ENCODE peak calls at places on chromosomes 5 and 9, in seven cellular contexts. One of them, this sample, is unnamed.

GRCh38 chr5:115532517-115532916 is 12.1 kb downstream of the FEM1C start:
- DNase-seq in CD8-positive, alpha-beta T cell: no peak
- DNase-seq in mesendoderm: no peak
- DNase-seq in SK-N-SH: no peak
- DNase-seq in CD4-positive, alpha-beta memory T cell: no peak
- DNase-seq in CD8-positive, alpha-beta memory T cell: no peak
- DNase-seq in astrocyte: no peak
- DNase-seq in this sample: no peak

GRCh38 chr5:156888520-156888919 is 38.4 kb downstream of the PPP1R2B start:
- DNase-seq in CD8-positive, alpha-beta memory T cell: no peak
- DNase-seq in CD8-positive, alpha-beta T cell: no peak
- DNase-seq in SK-N-SH: no peak
- DNase-seq in astrocyte: no peak
- DNase-seq in CD4-positive, alpha-beta memory T cell: peak; percentile 10
- DNase-seq in mesendoderm: no peak
- DNase-seq in this sample: no peak

GRCh38 chr5:119996128-119996527 is 366.8 kb downstream of the FAM170A start:
- DNase-seq in CD8-positive, alpha-beta T cell: no peak
- DNase-seq in mesendoderm: no peak
- DNase-seq in CD8-positive, alpha-beta memory T cell: no peak
- DNase-seq in astrocyte: peak; percentile 1
- DNase-seq in SK-N-SH: no peak
- DNase-seq in CD4-positive, alpha-beta memory T cell: no peak
- DNase-seq in this sample: no peak

GRCh38 chr5:155299342-155300006 is 285.9 kb downstream of the KIF4B start:
- DNase-seq in CD4-positive, alpha-beta memory T cell: no peak
- DNase-seq in CD8-positive, alpha-beta memory T cell: no peak
- DNase-seq in SK-N-SH: peak; percentile 32
- DNase-seq in mesendoderm: no peak
- DNase-seq in CD8-positive, alpha-beta T cell: no peak
- DNase-seq in astrocyte: no peak
- DNase-seq in this sample: no peak

GRCh38 chr5:130995254-130995515 is 169.9 kb downstream of the HINT1 start:
- DNase-seq in mesendoderm: no peak
- DNase-seq in CD4-positive, alpha-beta memory T cell: no peak
- DNase-seq in CD8-positive, alpha-beta T cell: no peak
- DNase-seq in astrocyte: no peak
- DNase-seq in CD8-positive, alpha-beta memory T cell: no peak
- DNase-seq in SK-N-SH: no peak
- DNase-seq in this sample: no peak

GRCh38 chr5:161406880-161407279 is 139.6 kb downstream of the GABRB2 start:
- DNase-seq in CD8-positive, alpha-beta T cell: no peak
- DNase-seq in CD4-positive, alpha-beta memory T cell: no peak
- DNase-seq in CD8-positive, alpha-beta memory T cell: no peak
- DNase-seq in mesendoderm: peak; percentile 76
- DNase-seq in astrocyte: peak; percentile 0
- DNase-seq in SK-N-SH: no peak
- DNase-seq in this sample: no peak

GRCh38 chr9:4262735-4263141 is 37.1 kb downstream of the GLIS3 start:
- DNase-seq in SK-N-SH: no peak
- DNase-seq in CD8-positive, alpha-beta memory T cell: no peak
- DNase-seq in mesendoderm: peak; percentile 96
- DNase-seq in CD8-positive, alpha-beta T cell: no peak
- DNase-seq in astrocyte: peak; percentile 92
- DNase-seq in CD4-positive, alpha-beta memory T cell: no peak
- DNase-seq in this sample: peak; percentile 68

GRCh38 chr5:143657814-143658395 is 154.1 kb upstream of the HMHB1 start:
- DNase-seq in mesendoderm: no peak
- DNase-seq in CD4-positive, alpha-beta memory T cell: no peak
- DNase-seq in SK-N-SH: no peak
- DNase-seq in astrocyte: no peak
- DNase-seq in CD8-positive, alpha-beta T cell: no peak
- DNase-seq in CD8-positive, alpha-beta memory T cell: no peak
- DNase-seq in this sample: peak; percentile 64

GRCh38 chr9:82152181-82152580 is 163.6 kb downstream of the SPATA31D1 start:
- DNase-seq in mesendoderm: no peak
- DNase-seq in SK-N-SH: no peak
- DNase-seq in CD8-positive, alpha-beta T cell: no peak
- DNase-seq in astrocyte: peak; percentile 93
- DNase-seq in CD8-positive, alpha-beta memory T cell: no peak
- DNase-seq in CD4-positive, alpha-beta memory T cell: no peak
- DNase-seq in this sample: no peak

GRCh38 chr9:130024597-130024994 is 18.4 kb downstream of the FNBP1 start:
- DNase-seq in CD8-positive, alpha-beta T cell: no peak
- DNase-seq in mesendoderm: no peak
- DNase-seq in CD4-positive, alpha-beta memory T cell: no peak
- DNase-seq in CD8-positive, alpha-beta memory T cell: no peak
- DNase-seq in astrocyte: peak; percentile 60
- DNase-seq in SK-N-SH: no peak
- DNase-seq in this sample: no peak
- H3K27ac ChIP-seq in CD8-positive, alpha-beta T cell: no peak overlapping the region
- H3K27ac ChIP-seq in mesendoderm: no peak overlapping the region
- H3K27ac ChIP-seq in CD4-positive, alpha-beta memory T cell: no peak overlapping the region
- H3K27ac ChIP-seq in CD8-positive, alpha-beta memory T cell: no peak overlapping the region
- H3K27ac ChIP-seq in astrocyte: no peak overlapping the region
- H3K27ac ChIP-seq in SK-N-SH: no peak overlapping the region
- H3K27ac ChIP-seq in this sample: no peak overlapping the region

GRCh38 chr5:6719417-6719816 is 6.2 kb downstream of the TENT4A start:
- DNase-seq in CD8-positive, alpha-beta memory T cell: no peak
- DNase-seq in mesendoderm: no peak
- DNase-seq in SK-N-SH: no peak
- DNase-seq in CD8-positive, alpha-beta T cell: no peak
- DNase-seq in CD4-positive, alpha-beta memory T cell: no peak
- DNase-seq in astrocyte: no peak
- DNase-seq in this sample: no peak

GRCh38 chr5:6720561-6720921 is 7.3 kb downstream of the TENT4A start:
- DNase-seq in CD4-positive, alpha-beta memory T cell: no peak
- DNase-seq in SK-N-SH: no peak
- DNase-seq in CD8-positive, alpha-beta memory T cell: no peak
- DNase-seq in mesendoderm: no peak
- DNase-seq in astrocyte: no peak
- DNase-seq in CD8-positive, alpha-beta T cell: no peak
- DNase-seq in this sample: no peak

GRCh38 chr5:6721442-6721841 is 8.2 kb downstream of the TENT4A start:
- DNase-seq in CD8-positive, alpha-beta memory T cell: no peak
- DNase-seq in SK-N-SH: peak; percentile 69
- DNase-seq in CD8-positive, alpha-beta T cell: no peak
- DNase-seq in mesendoderm: no peak
- DNase-seq in CD4-positive, alpha-beta memory T cell: no peak
- DNase-seq in astrocyte: no peak
- DNase-seq in this sample: no peak

GRCh38 chr5:6718161-6718681 is 5.0 kb downstream of the TENT4A start:
- DNase-seq in mesendoderm: no peak
- DNase-seq in astrocyte: no peak
- DNase-seq in CD4-positive, alpha-beta memory T cell: no peak
- DNase-seq in CD8-positive, alpha-beta memory T cell: no peak
- DNase-seq in CD8-positive, alpha-beta T cell: no peak
- DNase-seq in SK-N-SH: no peak
- DNase-seq in this sample: no peak

GRCh38 chr5:6719896-6720560 is 6.8 kb downstream of the TENT4A start:
- DNase-seq in mesendoderm: peak; percentile 25
- DNase-seq in CD8-positive, alpha-beta memory T cell: no peak
- DNase-seq in SK-N-SH: no peak
- DNase-seq in astrocyte: peak; percentile 33
- DNase-seq in CD8-positive, alpha-beta T cell: no peak
- DNase-seq in CD4-positive, alpha-beta memory T cell: no peak
- DNase-seq in this sample: no peak
- H3K4me1 ChIP-seq in mesendoderm: peaks cover 8% of the 10 kb centered on the region
- H3K4me1 ChIP-seq in CD8-positive, alpha-beta memory T cell: peaks cover 72% of the 10 kb centered on the region
- H3K4me1 ChIP-seq in SK-N-SH: peaks cover 66% of the 10 kb centered on the region
- H3K4me1 ChIP-seq in astrocyte: peaks cover 28% of the 10 kb centered on the region
- H3K4me1 ChIP-seq in CD8-positive, alpha-beta T cell: peaks cover 84% of the 10 kb centered on the region
- H3K4me1 ChIP-seq in CD4-positive, alpha-beta memory T cell: peaks cover 74% of the 10 kb centered on the region
- H3K4me1 ChIP-seq in this sample: no peaks in the 10 kb centered on the region

GRCh38 chr5:153881687-153882086 is 157.0 kb downstream of the FAM114A2 start:
- DNase-seq in CD4-positive, alpha-beta memory T cell: no peak
- DNase-seq in SK-N-SH: no peak
- DNase-seq in CD8-positive, alpha-beta memory T cell: no peak
- DNase-seq in CD8-positive, alpha-beta T cell: no peak
- DNase-seq in astrocyte: no peak
- DNase-seq in mesendoderm: no peak
- DNase-seq in this sample: no peak

GRCh38 chr5:153884266-153884957 is 154.3 kb downstream of the FAM114A2 start:
- DNase-seq in astrocyte: no peak
- DNase-seq in mesendoderm: no peak
- DNase-seq in SK-N-SH: no peak
- DNase-seq in CD8-positive, alpha-beta memory T cell: no peak
- DNase-seq in CD8-positive, alpha-beta T cell: no peak
- DNase-seq in CD4-positive, alpha-beta memory T cell: no peak
- DNase-seq in this sample: no peak

GRCh38 chr5:153880094-153880493 is 158.6 kb downstream of the FAM114A2 start:
- DNase-seq in CD8-positive, alpha-beta memory T cell: no peak
- DNase-seq in astrocyte: no peak
- DNase-seq in SK-N-SH: no peak
- DNase-seq in CD8-positive, alpha-beta T cell: no peak
- DNase-seq in CD4-positive, alpha-beta memory T cell: no peak
- DNase-seq in mesendoderm: no peak
- DNase-seq in this sample: no peak

GRCh38 chr5:153885166-153885565 is 153.5 kb downstream of the FAM114A2 start:
- DNase-seq in SK-N-SH: no peak
- DNase-seq in mesendoderm: no peak
- DNase-seq in CD8-positive, alpha-beta T cell: no peak
- DNase-seq in CD8-positive, alpha-beta memory T cell: no peak
- DNase-seq in astrocyte: no peak
- DNase-seq in CD4-positive, alpha-beta memory T cell: no peak
- DNase-seq in this sample: no peak

DNA sequence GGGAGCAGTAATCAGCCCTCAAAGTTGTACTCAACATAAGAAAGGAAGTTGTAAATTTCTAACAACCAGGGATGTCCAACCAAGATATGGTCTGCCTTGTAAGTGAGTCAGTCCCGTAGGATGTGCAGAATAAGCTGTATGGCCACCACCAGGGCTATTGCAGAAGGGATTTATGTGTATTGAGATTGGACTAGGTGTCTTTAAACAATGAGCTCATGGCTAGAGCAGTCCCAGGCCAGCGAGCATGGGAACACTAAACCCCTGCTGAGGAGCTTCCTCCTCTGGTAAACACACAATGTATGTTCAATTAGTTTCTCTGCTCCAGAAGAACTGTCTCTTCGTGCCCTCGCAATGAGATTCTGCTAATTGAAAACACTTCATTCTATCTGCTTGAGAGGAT is 154.9 kb downstream of the FAM114A2 start:
- DNase-seq in mesendoderm: peak; percentile 61
- DNase-seq in CD8-positive, alpha-beta T cell: no peak
- DNase-seq in astrocyte: no peak
- DNase-seq in SK-N-SH: no peak
- DNase-seq in CD4-positive, alpha-beta memory T cell: no peak
- DNase-seq in CD8-positive, alpha-beta memory T cell: no peak
- DNase-seq in this sample: no peak
- H3K27ac ChIP-seq in mesendoderm: no peak overlapping the region
- H3K27ac ChIP-seq in CD8-positive, alpha-beta T cell: no peak overlapping the region
- H3K27ac ChIP-seq in astrocyte: no peak overlapping the region
- H3K27ac ChIP-seq in SK-N-SH: no peak overlapping the region
- H3K27ac ChIP-seq in CD4-positive, alpha-beta memory T cell: no peak overlapping the region
- H3K27ac ChIP-seq in CD8-positive, alpha-beta memory T cell: no peak overlapping the region
- H3K27ac ChIP-seq in this sample: no peak overlapping the region

GRCh38 chr9:127524373-127524772 is 73.1 kb downstream of the LRSAM1 start:
- DNase-seq in astrocyte: peak; percentile 77
- DNase-seq in SK-N-SH: no peak
- DNase-seq in CD8-positive, alpha-beta T cell: peak; percentile 3
- DNase-seq in CD4-positive, alpha-beta memory T cell: no peak
- DNase-seq in mesendoderm: peak; percentile 92
- DNase-seq in CD8-positive, alpha-beta memory T cell: no peak
- DNase-seq in this sample: peak; percentile 50

GRCh38 chr9:127522727-127523126 is 71.4 kb downstream of the LRSAM1 start:
- DNase-seq in mesendoderm: no peak
- DNase-seq in CD4-positive, alpha-beta memory T cell: no peak
- DNase-seq in astrocyte: no peak
- DNase-seq in CD8-positive, alpha-beta memory T cell: no peak
- DNase-seq in SK-N-SH: no peak
- DNase-seq in CD8-positive, alpha-beta T cell: no peak
- DNase-seq in this sample: peak; percentile 59

GRCh38 chr9:127520941-127521918 is 69.9 kb downstream of the LRSAM1 start:
- DNase-seq in CD8-positive, alpha-beta memory T cell: no peak
- DNase-seq in SK-N-SH: no peak
- DNase-seq in astrocyte: peak; percentile 86
- DNase-seq in mesendoderm: peak; percentile 85
- DNase-seq in CD4-positive, alpha-beta memory T cell: no peak
- DNase-seq in CD8-positive, alpha-beta T cell: peak; percentile 17
- DNase-seq in this sample: peak; percentile 70

GRCh38 chr9:127521919-127522304 is 70.6 kb downstream of the LRSAM1 start:
- DNase-seq in SK-N-SH: no peak
- DNase-seq in CD4-positive, alpha-beta memory T cell: no peak
- DNase-seq in astrocyte: no peak
- DNase-seq in CD8-positive, alpha-beta memory T cell: no peak
- DNase-seq in mesendoderm: no peak
- DNase-seq in CD8-positive, alpha-beta T cell: peak; percentile 14
- DNase-seq in this sample: peak; percentile 52

DNA sequence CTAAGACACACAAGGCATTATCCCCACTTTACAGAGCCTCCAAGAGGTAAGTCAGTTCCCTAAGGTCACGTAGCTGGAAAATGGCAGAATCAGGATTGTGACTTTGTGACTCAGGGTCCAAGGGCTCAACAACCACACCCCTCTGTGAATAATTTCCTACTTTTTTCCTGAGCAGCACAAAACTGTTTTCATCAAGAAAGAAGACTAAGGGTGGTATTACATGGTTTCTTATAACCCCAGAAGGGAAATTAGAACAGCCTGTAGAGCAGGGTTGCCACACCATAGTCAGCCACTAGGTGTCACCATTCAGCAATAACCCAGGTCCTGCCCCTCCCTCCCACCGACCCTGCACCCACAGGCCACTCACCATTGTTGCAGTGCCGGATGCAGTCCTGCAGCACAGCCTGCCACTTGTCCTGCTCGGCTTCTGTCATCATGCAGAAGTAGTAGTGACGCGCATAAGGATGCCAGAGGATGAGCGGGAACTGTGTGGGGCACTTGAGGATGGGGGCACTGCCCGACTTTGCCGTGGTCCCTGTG is 72.1 kb downstream of the LRSAM1 start:
- DNase-seq in CD4-positive, alpha-beta memory T cell: no peak
- DNase-seq in SK-N-SH: peak; percentile 68
- DNase-seq in mesendoderm: peak; percentile 67
- DNase-seq in CD8-positive, alpha-beta T cell: no peak
- DNase-seq in CD8-positive, alpha-beta memory T cell: no peak
- DNase-seq in astrocyte: no peak
- DNase-seq in this sample: peak; percentile 62
- H3K4me1 ChIP-seq in CD4-positive, alpha-beta memory T cell: no peaks in the 10 kb centered on the region
- H3K4me1 ChIP-seq in SK-N-SH: peaks cover 15% of the 10 kb centered on the region
- H3K4me1 ChIP-seq in mesendoderm: no peaks in the 10 kb centered on the region
- H3K4me1 ChIP-seq in CD8-positive, alpha-beta T cell: no peaks in the 10 kb centered on the region
- H3K4me1 ChIP-seq in CD8-positive, alpha-beta memory T cell: no peaks in the 10 kb centered on the region
- H3K4me1 ChIP-seq in astrocyte: peaks cover 62% of the 10 kb centered on the region
- H3K4me1 ChIP-seq in this sample: peaks cover 52% of the 10 kb centered on the region

DNA sequence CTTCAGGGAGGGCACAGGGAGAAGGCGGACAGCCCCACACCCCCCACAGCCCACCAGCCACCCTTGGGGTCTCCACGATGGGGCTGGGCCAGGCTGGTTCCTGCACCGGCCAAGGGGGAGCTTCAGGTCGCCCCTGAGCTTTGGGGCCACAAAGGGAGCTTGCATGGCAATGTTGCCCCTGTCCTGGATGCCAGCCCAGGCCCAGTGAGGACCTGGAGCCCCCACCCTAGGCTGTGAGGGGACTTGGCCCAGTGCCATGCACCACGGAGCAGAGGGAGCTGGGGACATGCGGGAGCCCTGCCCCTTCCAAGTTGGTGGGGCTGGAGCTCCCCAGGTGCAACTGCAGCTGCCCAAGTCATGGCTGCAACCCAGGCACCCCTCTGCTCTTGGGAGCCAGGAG is 18.4 kb downstream of the TMEM38B start:
- DNase-seq in CD8-positive, alpha-beta T cell: no peak
- DNase-seq in mesendoderm: no peak
- DNase-seq in CD4-positive, alpha-beta memory T cell: no peak
- DNase-seq in astrocyte: no peak
- DNase-seq in SK-N-SH: peak; percentile 21
- DNase-seq in CD8-positive, alpha-beta memory T cell: no peak
- DNase-seq in this sample: no peak
- H3K27ac ChIP-seq in CD8-positive, alpha-beta T cell: no peak overlapping the region
- H3K27ac ChIP-seq in mesendoderm: no peak overlapping the region
- H3K27ac ChIP-seq in CD4-positive, alpha-beta memory T cell: no peak overlapping the region
- H3K27ac ChIP-seq in astrocyte: no peak overlapping the region
- H3K27ac ChIP-seq in SK-N-SH: no peak overlapping the region
- H3K27ac ChIP-seq in CD8-positive, alpha-beta memory T cell: no peak overlapping the region
- H3K27ac ChIP-seq in this sample: no peak overlapping the region